ENCODE peak calls at places on chromosomes 12 and 14, in four cellular contexts. L is HFF-Myc, V is EH, C is head of caudate nucleus. N is an unnamed sample.

GRCh38 chr12:76375470-76375869 is 27.3 kb upstream of the BBS10 start:
- DNase-seq in V (peak), L (no peak), C (no peak), N (no peak)

GRCh38 chr14:50773632-50774541 is 57.1 kb downstream of the NIN start:
- DNase-seq in L (peak), C (peak), V (peak), N (no peak)

GRCh38 chr14:22419620-22420019 is 169.4 kb downstream of the DAD1 start:
- DNase-seq in C (no peak), L (no peak), V (no peak), N (no peak)

GRCh38 chr12:107917912-107918800 is 143.7 kb downstream of the ASCL4 start:
- DNase-seq in C (peak), V (peak), L (peak), N (no peak)

GRCh38 chr12:117847371-117847770 is 121.4 kb downstream of the KSR2 start:
- DNase-seq in L (no peak), C (no peak), V (no peak), N (no peak)

GRCh38 chr12:89351489-89352241 is 636 bp downstream of the DUSP6 start:
- DNase-seq in L (no peak), C (no peak), V (peak), N (peak)

GRCh38 chr14:93318927-93319326 is 13.9 kb downstream of the BTBD7 start:
- DNase-seq in V (peak), C (no peak), L (no peak), N (no peak)

GRCh38 chr14:36129181-36129580 is 47.3 kb downstream of the PTCSC3 start:
- DNase-seq in C (no peak), L (peak), V (no peak), N (no peak)